ENCODE peak calls at places on chromosome 2, in five cellular contexts. One of them, this sample, is unnamed.
A peak's percentile ranks its signal among the peaks of the same experiment; 100 is the strongest.

GRCh38 chr2:176963888-176964287 is 248.7 kb upstream of the HNRNPA3 start:
- DNase-seq in CD8-positive, alpha-beta T cell: no peak
- DNase-seq in fibroblast of lung: no peak
- DNase-seq in A549: no peak
- DNase-seq in GM23248: no peak
- DNase-seq in this sample: no peak

GRCh38 chr2:32750880-32751279 is 123.0 kb downstream of the TTC27 start:
- DNase-seq in CD8-positive, alpha-beta T cell: no peak
- DNase-seq in fibroblast of lung: no peak
- DNase-seq in A549: no peak
- DNase-seq in GM23248: no peak
- DNase-seq in this sample: no peak

GRCh38 chr2:136909777-136910176 is 144.4 kb downstream of the THSD7B start:
- DNase-seq in CD8-positive, alpha-beta T cell: no peak
- DNase-seq in fibroblast of lung: no peak
- DNase-seq in A549: no peak
- DNase-seq in GM23248: no peak
- DNase-seq in this sample: no peak

GRCh38 chr2:25373269-25373981 is 31.7 kb upstream of the DNMT3A start:
- DNase-seq in CD8-positive, alpha-beta T cell: no peak
- DNase-seq in fibroblast of lung: no peak
- DNase-seq in A549: no peak
- DNase-seq in GM23248: no peak
- DNase-seq in this sample: no peak

GRCh38 chr2:45288532-45288931 is 279.3 kb upstream of the SIX2 start:
- DNase-seq in CD8-positive, alpha-beta T cell: no peak
- DNase-seq in fibroblast of lung: no peak
- DNase-seq in A549: no peak
- DNase-seq in GM23248: peak; percentile 71
- DNase-seq in this sample: no peak

GRCh38 chr2:29590211-29590610 is 331.2 kb downstream of the ALK start:
- DNase-seq in CD8-positive, alpha-beta T cell: no peak
- DNase-seq in fibroblast of lung: no peak
- DNase-seq in A549: no peak
- DNase-seq in GM23248: no peak
- DNase-seq in this sample: no peak

GRCh38 chr2:157428500-157429175 is 15.3 kb downstream of the CYTIP start:
- DNase-seq in CD8-positive, alpha-beta T cell: no peak
- DNase-seq in fibroblast of lung: no peak
- DNase-seq in A549: no peak
- DNase-seq in GM23248: no peak
- DNase-seq in this sample: no peak

GRCh38 chr2:6401301-6401700 is 464.4 kb downstream of the CMPK2 start:
- DNase-seq in CD8-positive, alpha-beta T cell: no peak
- DNase-seq in fibroblast of lung: peak; percentile 62
- DNase-seq in A549: no peak
- DNase-seq in GM23248: peak; percentile 43
- DNase-seq in this sample: no peak

GRCh38 chr2:174510583-174511189 is 23.9 kb upstream of the GPR155 start:
- DNase-seq in CD8-positive, alpha-beta T cell: no peak
- DNase-seq in fibroblast of lung: peak; percentile 26
- DNase-seq in A549: no peak
- DNase-seq in GM23248: no peak
- DNase-seq in this sample: no peak

GRCh38 chr2:219939647-219940046 is 312.2 kb downstream of the SLC4A3 start:
- DNase-seq in CD8-positive, alpha-beta T cell: no peak
- DNase-seq in fibroblast of lung: no peak
- DNase-seq in A549: no peak
- DNase-seq in GM23248: no peak
- DNase-seq in this sample: no peak

DNA sequence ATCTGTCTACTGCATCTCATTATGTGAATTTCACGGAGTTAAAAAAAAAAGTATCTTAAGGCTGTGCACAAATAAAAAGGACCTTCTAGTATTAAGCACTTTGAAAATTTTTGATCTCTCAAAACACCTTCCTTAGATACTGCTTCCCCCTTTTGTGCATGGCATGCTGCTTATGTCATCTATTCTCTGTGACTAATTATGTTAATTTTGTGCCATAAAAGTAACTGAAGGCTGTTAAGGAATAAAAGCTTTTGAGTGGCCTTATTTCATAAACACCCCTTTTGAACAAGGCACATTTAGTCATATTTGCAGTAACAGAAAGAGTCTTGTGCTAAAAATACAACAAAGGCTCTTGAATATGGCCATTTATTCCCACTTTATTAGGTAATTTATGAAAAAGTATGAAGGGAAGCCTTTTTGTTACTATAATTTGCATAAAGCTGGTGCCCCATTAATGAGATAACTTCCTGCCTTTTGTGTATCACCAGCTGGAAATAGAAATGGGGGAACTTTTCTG is 1412.0 kb upstream of the ZEB2 start:
- DNase-seq in CD8-positive, alpha-beta T cell: no peak
- DNase-seq in fibroblast of lung: no peak
- DNase-seq in A549: no peak
- DNase-seq in GM23248: no peak
- DNase-seq in this sample: peak; percentile 32
- H3K4me1 ChIP-seq in CD8-positive, alpha-beta T cell: no peaks in the 10 kb centered on the region
- H3K4me1 ChIP-seq in fibroblast of lung: no peaks in the 10 kb centered on the region
- H3K4me1 ChIP-seq in A549: no peaks in the 10 kb centered on the region
- H3K4me1 ChIP-seq in GM23248: no peaks in the 10 kb centered on the region
- H3K4me1 ChIP-seq in this sample: peaks cover 7% of the 10 kb centered on the region

GRCh38 chr2:129930451-129930850 is 49.0 kb upstream of the RAB6C start:
- DNase-seq in CD8-positive, alpha-beta T cell: no peak
- DNase-seq in fibroblast of lung: no peak
- DNase-seq in A549: no peak
- DNase-seq in GM23248: no peak
- DNase-seq in this sample: no peak
- H3K4me3 ChIP-seq in CD8-positive, alpha-beta T cell: no peak overlapping the region
- H3K4me3 ChIP-seq in fibroblast of lung: no peak overlapping the region
- H3K4me3 ChIP-seq in A549: no peak overlapping the region
- H3K4me3 ChIP-seq in GM23248: no peak overlapping the region
- H3K4me3 ChIP-seq in this sample: no peak overlapping the region

DNA sequence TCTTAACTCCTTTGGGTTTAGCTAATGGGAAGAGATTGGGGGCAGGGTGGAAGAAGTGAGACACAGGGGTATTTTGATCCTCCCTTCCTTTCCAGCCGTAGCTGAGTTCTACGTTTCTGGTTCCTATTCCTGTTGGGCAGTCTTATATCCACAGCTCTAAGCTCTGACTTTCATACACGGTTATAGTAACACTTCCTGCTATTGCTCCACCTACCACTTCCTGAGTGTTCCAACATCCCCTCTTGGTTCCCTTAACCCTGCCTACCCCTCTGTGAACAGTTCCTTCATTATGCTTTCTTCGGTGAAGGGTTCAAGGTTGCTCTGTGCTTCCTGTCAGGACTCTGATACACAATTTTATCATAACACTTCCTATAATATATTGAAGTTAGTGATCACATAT is 205.1 kb downstream of the DNAH7 start:
- DNase-seq in CD8-positive, alpha-beta T cell: no peak
- DNase-seq in fibroblast of lung: no peak
- DNase-seq in A549: no peak
- DNase-seq in GM23248: no peak
- DNase-seq in this sample: no peak
- H3K4me1 ChIP-seq in CD8-positive, alpha-beta T cell: no peaks in the 10 kb centered on the region
- H3K4me1 ChIP-seq in fibroblast of lung: no peaks in the 10 kb centered on the region
- H3K4me1 ChIP-seq in A549: no peaks in the 10 kb centered on the region
- H3K4me1 ChIP-seq in GM23248: peaks cover 16% of the 10 kb centered on the region
- H3K4me1 ChIP-seq in this sample: no peaks in the 10 kb centered on the region

DNA sequence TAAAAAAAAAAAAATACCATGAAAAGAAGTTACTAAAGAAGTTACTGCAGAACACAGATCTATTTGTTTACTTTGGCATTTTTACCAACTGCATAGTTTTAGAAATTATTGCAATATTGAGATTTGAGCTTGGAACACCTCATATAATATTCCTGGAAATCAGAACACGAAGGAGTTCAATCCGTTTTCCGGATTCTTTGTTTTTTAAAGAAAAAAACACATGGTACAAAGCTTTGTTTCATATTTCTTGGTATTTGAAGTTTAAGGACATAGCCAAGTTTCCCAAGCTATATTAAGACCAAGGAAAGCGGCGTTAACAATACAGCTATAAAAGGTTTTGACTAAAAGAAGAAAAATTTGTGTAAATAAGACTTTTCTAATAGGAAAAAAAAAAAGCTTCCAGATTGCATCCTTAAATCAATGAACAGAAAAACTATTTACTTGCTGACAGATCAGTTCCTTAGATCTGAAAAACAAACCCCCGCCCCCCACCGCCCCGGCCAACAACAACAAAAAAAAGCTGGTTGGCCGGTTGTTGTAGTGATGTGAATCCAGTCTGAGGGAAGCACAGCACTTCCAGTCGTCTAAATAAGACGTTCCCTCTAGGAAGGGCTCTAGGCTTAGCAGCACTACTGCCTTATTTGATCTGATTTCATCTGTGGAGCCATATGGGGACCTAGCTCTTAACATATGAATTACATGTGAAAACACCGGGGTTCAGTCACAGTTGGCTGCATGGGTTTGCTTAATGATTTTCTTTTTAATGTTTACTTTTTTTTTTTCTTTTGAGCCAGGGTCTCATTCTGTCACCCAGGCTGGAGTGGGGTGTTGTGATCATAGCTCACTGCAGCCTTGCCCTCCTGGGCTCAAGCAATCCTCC is 2.5 kb upstream of the RHOB start:
- DNase-seq in CD8-positive, alpha-beta T cell: no peak
- DNase-seq in fibroblast of lung: peak; percentile 89
- DNase-seq in A549: no peak
- DNase-seq in GM23248: peak; percentile 78
- DNase-seq in this sample: peak; percentile 52
- H3K4me3 ChIP-seq in CD8-positive, alpha-beta T cell: no peak overlapping the region
- H3K4me3 ChIP-seq in fibroblast of lung: peak overlapping the region; percentile 23
- H3K4me3 ChIP-seq in A549: no peak overlapping the region
- H3K4me3 ChIP-seq in GM23248: peak overlapping the region; percentile 29
- H3K4me3 ChIP-seq in this sample: no peak overlapping the region

GRCh38 chr2:207160115-207160514 is 5.6 kb downstream of the KLF7 start:
- DNase-seq in CD8-positive, alpha-beta T cell: no peak
- DNase-seq in fibroblast of lung: peak; percentile 39
- DNase-seq in A549: no peak
- DNase-seq in GM23248: peak; percentile 47
- DNase-seq in this sample: no peak
- H3K4me1 ChIP-seq in CD8-positive, alpha-beta T cell: peaks cover 35% of the 10 kb centered on the region
- H3K4me1 ChIP-seq in fibroblast of lung: peaks cover 11% of the 10 kb centered on the region
- H3K4me1 ChIP-seq in A549: peaks cover 74% of the 10 kb centered on the region
- H3K4me1 ChIP-seq in GM23248: peaks cover 69% of the 10 kb centered on the region
- H3K4me1 ChIP-seq in this sample: peaks cover 44% of the 10 kb centered on the region

GRCh38 chr2:16007167-16007934 is 67.0 kb downstream of the MYCN start:
- DNase-seq in CD8-positive, alpha-beta T cell: no peak
- DNase-seq in fibroblast of lung: no peak
- DNase-seq in A549: no peak
- DNase-seq in GM23248: no peak
- DNase-seq in this sample: no peak

GRCh38 chr2:16005819-16006536 is 65.6 kb downstream of the MYCN start:
- DNase-seq in CD8-positive, alpha-beta T cell: no peak
- DNase-seq in fibroblast of lung: no peak
- DNase-seq in A549: no peak
- DNase-seq in GM23248: no peak
- DNase-seq in this sample: no peak

GRCh38 chr2:16006537-16007166 is 66.3 kb downstream of the MYCN start:
- DNase-seq in CD8-positive, alpha-beta T cell: no peak
- DNase-seq in fibroblast of lung: no peak
- DNase-seq in A549: no peak
- DNase-seq in GM23248: no peak
- DNase-seq in this sample: no peak

GRCh38 chr2:16003809-16004208 is 63.5 kb downstream of the MYCN start:
- DNase-seq in CD8-positive, alpha-beta T cell: no peak
- DNase-seq in fibroblast of lung: no peak
- DNase-seq in A549: no peak
- DNase-seq in GM23248: no peak
- DNase-seq in this sample: no peak

GRCh38 chr2:16005389-16005788 is 65.0 kb downstream of the MYCN start:
- DNase-seq in CD8-positive, alpha-beta T cell: no peak
- DNase-seq in fibroblast of lung: no peak
- DNase-seq in A549: no peak
- DNase-seq in GM23248: no peak
- DNase-seq in this sample: no peak
- H3K4me3 ChIP-seq in CD8-positive, alpha-beta T cell: no peak overlapping the region
- H3K4me3 ChIP-seq in fibroblast of lung: no peak overlapping the region
- H3K4me3 ChIP-seq in A549: no peak overlapping the region
- H3K4me3 ChIP-seq in GM23248: no peak overlapping the region
- H3K4me3 ChIP-seq in this sample: no peak overlapping the region

DNA sequence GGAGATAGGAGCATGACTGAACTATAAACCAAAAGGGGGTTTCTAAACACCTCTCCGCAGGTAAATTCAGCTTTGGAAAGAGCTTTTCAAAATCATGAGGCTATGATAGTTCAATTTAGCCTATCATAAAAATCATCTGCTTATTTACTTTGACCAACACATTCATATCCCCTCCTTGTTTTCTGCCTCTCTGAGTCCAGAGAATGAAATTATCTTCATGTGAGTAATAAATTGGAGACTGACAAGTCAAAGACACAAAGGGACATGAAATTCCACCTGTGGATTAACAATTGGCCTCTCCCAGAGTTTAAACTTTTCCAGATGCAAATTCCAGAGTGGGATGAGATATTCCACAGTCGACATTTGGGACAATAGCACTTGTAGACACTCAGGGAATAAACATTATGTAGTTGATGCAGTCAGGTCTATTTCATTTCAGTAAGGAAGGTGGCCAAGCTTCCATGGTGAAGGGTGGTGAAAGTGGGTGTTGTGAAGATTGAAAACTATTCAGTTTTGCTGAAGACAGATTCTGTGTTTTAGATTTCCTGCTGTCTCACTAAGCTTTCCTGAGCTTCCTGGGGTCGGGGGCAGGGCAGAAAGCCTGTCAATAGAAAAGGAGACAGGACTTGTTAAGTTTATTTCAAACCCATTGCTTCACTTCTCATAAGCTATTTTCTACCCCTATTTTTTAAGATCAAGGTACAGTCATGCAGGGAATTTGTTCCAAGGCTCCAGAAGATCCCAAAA is 84.6 kb downstream of the CDC42EP3 start:
- DNase-seq in CD8-positive, alpha-beta T cell: no peak
- DNase-seq in fibroblast of lung: no peak
- DNase-seq in A549: no peak
- DNase-seq in GM23248: peak; percentile 22
- DNase-seq in this sample: no peak
- H3K4me1 ChIP-seq in CD8-positive, alpha-beta T cell: peaks cover 59% of the 10 kb centered on the region
- H3K4me1 ChIP-seq in fibroblast of lung: peaks cover 44% of the 10 kb centered on the region
- H3K4me1 ChIP-seq in A549: peaks cover 85% of the 10 kb centered on the region
- H3K4me1 ChIP-seq in GM23248: peaks cover 93% of the 10 kb centered on the region
- H3K4me1 ChIP-seq in this sample: peaks cover 16% of the 10 kb centered on the region

This sample was measured in HAP-1.